ENCODE peak calls at places on chromosomes 1 and 21, in five cellular contexts. R, K, W, L and Z are unnamed samples. For H3K4me1 and H3K27me3, the result is how much of the 10 kb centered on the place peaks cover.

GRCh38 chr1:7319196-7319595 is 451.9 kb upstream of the VAMP3 start:
- DNase-seq in R (no peak), K (no peak), L (no peak), W (no peak), Z (no peak)

GRCh38 chr1:230310381-230311163 is 115.6 kb downstream of the PGBD5 start:
- DNase-seq in W (peak), R (peak), L (peak), K (peak), Z (no peak)

GRCh38 chr1:222064388-222065201 is 322.7 kb upstream of the DUSP10 start:
- DNase-seq in L (no peak), K (no peak), R (no peak), W (no peak), Z (no peak)

GRCh38 chr1:215018555-215018954 is 64.0 kb upstream of the KCNK2 start:
- DNase-seq in R (no peak), L (no peak), W (no peak), K (no peak), Z (no peak)

GRCh38 chr1:59730759-59731478 is 83.8 kb upstream of the HOOK1 start:
- DNase-seq in K (peak), L (peak), R (peak), W (peak), Z (no peak)

GRCh38 chr1:1921901-1922753 is 3.0 kb upstream of the TMEM52 start:
- DNase-seq in W (no peak), R (no peak), L (no peak), K (no peak), Z (peak)

GRCh38 chr21:25421327-25422028 is 185.8 kb downstream of the MRPL39 start:
- DNase-seq in W (no peak), R (peak), L (peak), K (peak), Z (no peak)

GRCh38 chr1:84504580-84505021 is 1.6 kb upstream of the SPATA1 start:
- DNase-seq in L (no peak), R (peak), K (no peak), W (no peak), Z (no peak)

GRCh38 chr1:39395357-39395831 is 96.0 kb upstream of the BMP8A start:
- DNase-seq in L (no peak), R (peak), W (no peak), K (no peak), Z (no peak)

GRCh38 chr1:3465091-3465934 is 10.8 kb downstream of the ARHGEF16 start:
- DNase-seq in L (no peak), W (peak), K (no peak), R (no peak), Z (peak)

GRCh38 chr1:50681931-50682330 is 258.7 kb upstream of the DMRTA2 start:
- DNase-seq in L (no peak), R (no peak), W (no peak), K (no peak), Z (no peak)

GRCh38 chr1:88433556-88433955 is 250.5 kb upstream of the PKN2 start:
- DNase-seq in R (no peak), K (no peak), L (no peak), W (no peak), Z (no peak)

GRCh38 chr1:64323054-64323453 is 119.6 kb downstream of the UBE2U start:
- DNase-seq in R (peak), K (no peak), L (no peak), W (no peak), Z (no peak)

GRCh38 chr21:41068411-41069304 is 99.3 kb upstream of the BACE2 start:
- DNase-seq in R (peak), L (peak), W (peak), K (peak), Z (peak)

GRCh38 chr1:228274452-228275153 is 66.8 kb downstream of the OBSCN start:
- DNase-seq in L (no peak), K (no peak), R (no peak), W (peak), Z (no peak)

GRCh38 chr1:205067031-205067430 is 17.2 kb downstream of the TMEM81 start:
- DNase-seq in W (peak), R (no peak), L (no peak), K (no peak), Z (no peak)

GRCh38 chr1:67355745-67356424 is 48.2 kb downstream of the IL12RB2 start:
- DNase-seq in K (no peak), R (peak), W (no peak), L (no peak), Z (no peak)

GRCh38 chr1:207002731-207003146 is 29.8 kb downstream of the C1orf116 start:
- DNase-seq in W (no peak), K (no peak), R (no peak), L (peak), Z (no peak)

GRCh38 chr1:1429671-1430073 is 5.8 kb upstream of the VWA1 start:
- DNase-seq in R (no peak), L (no peak), W (no peak), K (no peak), Z (no peak)

GRCh38 chr21:28731700-28732321 is 260.9 kb downstream of the LTN1 start:
- DNase-seq in W (no peak), K (no peak), R (no peak), L (no peak), Z (no peak)

GRCh38 chr1:243596441-243597183 is 253.4 kb downstream of the AKT3 start:
- DNase-seq in K (no peak), R (peak), W (no peak), L (no peak), Z (no peak)

GRCh38 chr1:79982218-79982617 is 975.7 kb upstream of the ADGRL4 start:
- DNase-seq in R (peak), K (no peak), W (peak), L (no peak), Z (no peak)

GRCh38 chr1:159076753-159077656 is at the start of gene AIM2:
- DNase-seq in L (no peak), W (no peak), R (peak), K (no peak), Z (no peak)

GRCh38 chr1:180814258-180814657 is 98.4 kb upstream of the KIAA1614 start:
- DNase-seq in L (no peak), W (no peak), R (no peak), K (no peak), Z (no peak)

GRCh38 chr1:19260211-19261138 is 8.9 kb downstream of the MRTO4 start:
- DNase-seq in K (no peak), L (no peak), R (peak), W (no peak), Z (no peak)

GRCh38 chr1:23664837-23665795 is 26.5 kb upstream of the RPL11 start:
- DNase-seq in W (no peak), L (no peak), K (peak), R (peak), Z (no peak)

GRCh38 chr1:204591473-204592090 is 75.4 kb downstream of the MDM4 start:
- DNase-seq in R (peak), K (no peak), L (no peak), W (no peak), Z (no peak)

GRCh38 chr1:45334308-45335245 is 5.4 kb upstream of the TOE1 start:
- DNase-seq in W (no peak), K (no peak), R (no peak), L (peak), Z (no peak)

GRCh38 chr1:92817986-92818764 is 13.7 kb upstream of the RPL5 start:
- DNase-seq in K (no peak), L (peak), R (peak), W (no peak), Z (no peak)

GRCh38 chr1:63746129-63746864 is 27.5 kb upstream of the ROR1 start:
- DNase-seq in L (no peak), K (no peak), R (peak), W (no peak), Z (no peak)

DNA sequence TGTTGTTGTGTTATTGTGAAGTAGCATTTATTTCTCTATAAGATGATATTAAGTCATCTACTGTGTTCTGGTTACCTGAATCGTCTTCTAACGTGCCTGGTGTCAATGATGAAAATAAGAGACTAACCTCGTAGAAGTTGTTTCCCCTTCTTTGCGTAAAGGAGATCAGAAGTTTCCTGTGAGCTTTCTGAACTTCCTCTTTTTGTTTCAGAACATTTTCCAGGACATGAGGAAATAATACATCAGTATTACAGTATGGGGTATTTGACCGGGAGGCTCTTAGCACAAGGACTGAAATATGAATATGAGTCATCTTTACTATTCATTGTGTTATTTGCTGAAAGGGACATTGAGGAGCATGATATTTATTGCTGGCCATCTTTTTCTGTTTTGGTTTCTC is 1.3 kb downstream of the ST6GALNAC3 start:
- DNase-seq in K (no peak), R (peak), L (no peak), W (no peak), Z (no peak)
- H3K4me3 ChIP-seq in K (no peak), R (no peak), L (peak), W (peak), Z (no peak)

GRCh38 chr1:203467550-203467921 is 8.1 kb upstream of the PRELP start:
- DNase-seq in W (peak), K (no peak), R (no peak), L (no peak), Z (no peak)

GRCh38 chr1:203473281-203473680 is 2.3 kb upstream of the PRELP start:
- DNase-seq in L (no peak), R (no peak), W (no peak), K (no peak), Z (no peak)

GRCh38 chr1:203473781-203474305 is 1.8 kb upstream of the PRELP start:
- DNase-seq in W (no peak), L (no peak), K (no peak), R (no peak), Z (no peak)

GRCh38 chr1:203471841-203472240 is 3.8 kb upstream of the PRELP start:
- DNase-seq in K (no peak), R (no peak), W (no peak), L (no peak), Z (no peak)

GRCh38 chr1:203470240-203470639 is 5.4 kb upstream of the PRELP start:
- DNase-seq in R (no peak), W (no peak), L (no peak), K (no peak), Z (no peak)
- H3K4me1 ChIP-seq in R (under half), W (under half), L (under half), K (under half), Z (under half)

DNA sequence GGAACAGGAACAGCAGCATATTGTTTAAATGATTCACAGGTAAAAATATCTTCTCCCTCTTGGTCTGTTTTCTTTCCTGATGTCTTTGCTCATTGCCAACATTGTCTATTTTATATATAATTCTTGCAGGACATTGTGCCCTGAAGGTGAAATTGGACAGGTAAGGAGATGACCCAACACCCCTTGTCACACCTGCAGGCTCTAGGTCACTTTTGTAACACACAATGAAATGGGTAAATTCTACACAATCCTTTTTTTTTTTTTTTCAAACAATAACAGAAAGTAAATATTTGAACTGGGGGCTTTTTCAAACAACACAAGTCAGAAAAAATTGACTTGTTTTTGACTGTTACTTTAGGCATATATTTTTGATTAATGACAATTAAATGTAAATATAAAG is 62.9 kb upstream of the ERG start:
- DNase-seq in R (no peak), W (no peak), K (no peak), L (no peak), Z (no peak)
- H3K27me3 ChIP-seq in R (under half), W (under half), K (under half), L (under half), Z (under half)

GRCh38 chr1:34755961-34756360 is 1.1 kb downstream of the GJB5 start:
- DNase-seq in W (no peak), K (no peak), L (no peak), R (no peak), Z (no peak)
- H3K4me3 ChIP-seq in W (no peak), K (no peak), L (no peak), R (no peak), Z (peak)

DNA sequence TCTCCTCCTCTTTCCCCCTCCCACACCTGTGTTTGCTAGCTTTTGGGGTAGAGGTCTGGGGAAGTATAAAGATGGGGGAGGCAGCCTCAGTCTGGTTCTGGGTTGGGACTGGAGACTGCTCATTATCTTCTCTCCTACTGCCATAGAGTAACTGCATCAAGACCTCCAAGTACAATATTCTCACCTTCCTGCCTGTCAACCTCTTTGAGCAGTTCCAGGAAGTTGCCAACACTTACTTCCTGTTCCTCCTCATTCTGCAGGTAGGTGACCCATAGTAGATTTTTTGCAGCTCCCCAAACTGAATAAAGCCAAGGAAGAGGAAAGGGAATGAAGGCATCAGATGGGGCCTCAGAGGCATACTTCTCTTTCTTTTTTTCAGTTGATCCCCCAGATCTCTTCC is 5.3 kb downstream of the ATP8B2 start:
- DNase-seq in K (no peak), W (no peak), L (no peak), R (no peak), Z (no peak)
- H3K4me1 ChIP-seq in K (under half), W (under half), L (under half), R (under half), Z (under half)

GRCh38 chr1:38046333-38046883 is at the start of gene POU3F1:
- DNase-seq in R (no peak), L (no peak), K (no peak), W (no peak), Z (no peak)
- H3K27me3 ChIP-seq in R (half or more), L (under half), K (half or more), W (half or more), Z (under half)